ENCODE peak calls at places on chromosomes 12 and 14, in four cellular contexts. One of them, this sample, is unnamed.

GRCh38 chr14:69439516-69440270 is 41.2 kb downstream of the SLC39A9 start:
- DNase-seq in GM12878: no peak
- DNase-seq in K562: no peak
- DNase-seq in WTC11: peak
- DNase-seq in this sample: no peak

GRCh38 chr12:51923506-51924365 is 16.4 kb downstream of the ACVRL1 start:
- DNase-seq in WTC11: peak
- DNase-seq in K562: peak
- DNase-seq in GM12878: no peak
- DNase-seq in this sample: no peak

GRCh38 chr12:30613119-30613830 is 82.4 kb downstream of the IPO8 start:
- DNase-seq in WTC11: no peak
- DNase-seq in GM12878: no peak
- DNase-seq in K562: no peak
- DNase-seq in this sample: peak

GRCh38 chr12:47816646-47817271 is 2.9 kb downstream of the HDAC7 start:
- DNase-seq in K562: no peak
- DNase-seq in WTC11: no peak
- DNase-seq in GM12878: no peak
- DNase-seq in this sample: no peak

GRCh38 chr12:13534645-13535398 is 338.3 kb downstream of the EMP1 start:
- DNase-seq in GM12878: no peak
- DNase-seq in K562: peak
- DNase-seq in WTC11: peak
- DNase-seq in this sample: peak

GRCh38 chr14:89428556-89429196 is 11.6 kb upstream of the FOXN3 start:
- DNase-seq in WTC11: no peak
- DNase-seq in K562: no peak
- DNase-seq in GM12878: no peak
- DNase-seq in this sample: no peak

GRCh38 chr14:22987291-22987690 is 4.9 kb upstream of the AJUBA start:
- DNase-seq in K562: no peak
- DNase-seq in WTC11: no peak
- DNase-seq in GM12878: no peak
- DNase-seq in this sample: no peak

GRCh38 chr12:104720346-104721064 is 237.6 kb downstream of the SLC41A2 start:
- DNase-seq in WTC11: no peak
- DNase-seq in GM12878: no peak
- DNase-seq in K562: no peak
- DNase-seq in this sample: no peak

GRCh38 chr12:75641031-75641780 is 129.8 kb upstream of the KRR1 start:
- DNase-seq in K562: peak
- DNase-seq in GM12878: peak
- DNase-seq in WTC11: no peak
- DNase-seq in this sample: no peak

GRCh38 chr12:104165801-104166200 is 27.8 kb upstream of the NFYB start:
- DNase-seq in GM12878: no peak
- DNase-seq in K562: no peak
- DNase-seq in WTC11: no peak
- DNase-seq in this sample: no peak

GRCh38 chr12:3101309-3102022 is 24.3 kb downstream of the TSPAN9 start:
- DNase-seq in K562: no peak
- DNase-seq in WTC11: no peak
- DNase-seq in GM12878: no peak
- DNase-seq in this sample: no peak

GRCh38 chr12:90630006-90630405 is 325.0 kb downstream of the CCER1 start:
- DNase-seq in K562: no peak
- DNase-seq in GM12878: no peak
- DNase-seq in WTC11: no peak
- DNase-seq in this sample: no peak

GRCh38 chr12:168763-169525 is 45.0 kb downstream of the SLC6A12 start:
- DNase-seq in WTC11: no peak
- DNase-seq in GM12878: no peak
- DNase-seq in K562: no peak
- DNase-seq in this sample: no peak

GRCh38 chr12:99852666-99853065 is 132.1 kb downstream of the ANKS1B start:
- DNase-seq in GM12878: no peak
- DNase-seq in WTC11: peak
- DNase-seq in K562: no peak
- DNase-seq in this sample: no peak

GRCh38 chr12:42094277-42094676 is 50.4 kb downstream of the GXYLT1 start:
- DNase-seq in K562: no peak
- DNase-seq in WTC11: no peak
- DNase-seq in GM12878: no peak
- DNase-seq in this sample: no peak

GRCh38 chr12:93093243-93093642 is 164.1 kb upstream of the EEA1 start:
- DNase-seq in WTC11: no peak
- DNase-seq in K562: no peak
- DNase-seq in GM12878: no peak
- DNase-seq in this sample: no peak

GRCh38 chr14:34211732-34212131 is 250.3 kb downstream of the SPTSSA start:
- DNase-seq in K562: no peak
- DNase-seq in WTC11: no peak
- DNase-seq in GM12878: peak
- DNase-seq in this sample: no peak

GRCh38 chr12:19150273-19150895 is 20.9 kb downstream of the PLEKHA5 start:
- DNase-seq in WTC11: no peak
- DNase-seq in K562: no peak
- DNase-seq in GM12878: no peak
- DNase-seq in this sample: no peak

GRCh38 chr12:99686142-99686541 is 38.6 kb downstream of the GARIN6 start:
- DNase-seq in K562: no peak
- DNase-seq in WTC11: no peak
- DNase-seq in GM12878: no peak
- DNase-seq in this sample: no peak

GRCh38 chr12:130436741-130437501 is 99.2 kb downstream of the PIWIL1 start:
- DNase-seq in WTC11: no peak
- DNase-seq in K562: no peak
- DNase-seq in GM12878: no peak
- DNase-seq in this sample: no peak

GRCh38 chr12:24838531-24838950 is 110.4 kb downstream of the BCAT1 start:
- DNase-seq in K562: no peak
- DNase-seq in WTC11: no peak
- DNase-seq in GM12878: peak
- DNase-seq in this sample: no peak

GRCh38 chr12:113071427-113072112 is 15.0 kb downstream of the DTX1 start:
- DNase-seq in K562: no peak
- DNase-seq in WTC11: no peak
- DNase-seq in GM12878: no peak
- DNase-seq in this sample: peak

GRCh38 chr14:74980398-74980745 is 22.3 kb upstream of the EIF2B2 start:
- DNase-seq in WTC11: no peak
- DNase-seq in K562: no peak
- DNase-seq in GM12878: no peak
- DNase-seq in this sample: no peak

GRCh38 chr14:24243336-24243836 is 963 bp upstream of the TINF2 start:
- DNase-seq in K562: no peak
- DNase-seq in GM12878: no peak
- DNase-seq in WTC11: no peak
- DNase-seq in this sample: peak

GRCh38 chr12:6069452-6070093 is 54.9 kb downstream of the VWF start:
- DNase-seq in GM12878: no peak
- DNase-seq in WTC11: no peak
- DNase-seq in K562: peak
- DNase-seq in this sample: no peak

GRCh38 chr12:29304388-29304787 is 76.6 kb downstream of the ERGIC2 start:
- DNase-seq in WTC11: no peak
- DNase-seq in GM12878: no peak
- DNase-seq in K562: no peak
- DNase-seq in this sample: no peak

GRCh38 chr12:46088040-46088439 is 97.7 kb upstream of the SCAF11 start:
- DNase-seq in GM12878: no peak
- DNase-seq in K562: no peak
- DNase-seq in WTC11: no peak
- DNase-seq in this sample: no peak

GRCh38 chr14:99781091-99781490 is 12.1 kb upstream of the EML1 start:
- DNase-seq in K562: no peak
- DNase-seq in GM12878: no peak
- DNase-seq in WTC11: no peak
- DNase-seq in this sample: no peak

GRCh38 chr12:116146386-116146785 is 131.1 kb downstream of the MED13L start:
- DNase-seq in WTC11: no peak
- DNase-seq in GM12878: no peak
- DNase-seq in K562: no peak
- DNase-seq in this sample: no peak

GRCh38 chr14:91258021-91258618 is 13.6 kb upstream of the GPR68 start:
- DNase-seq in GM12878: no peak
- DNase-seq in WTC11: no peak
- DNase-seq in K562: no peak
- DNase-seq in this sample: no peak

GRCh38 chr14:30295980-30296379 is 263.0 kb upstream of the G2E3 start:
- DNase-seq in GM12878: no peak
- DNase-seq in WTC11: no peak
- DNase-seq in K562: peak
- DNase-seq in this sample: no peak

GRCh38 chr14:35355981-35356839 is 48.3 kb downstream of the NFKBIA start:
- DNase-seq in GM12878: no peak
- DNase-seq in WTC11: no peak
- DNase-seq in K562: peak
- DNase-seq in this sample: peak

GRCh38 chr12:2669560-2669959 is 125.2 kb upstream of the FKBP4 start:
- DNase-seq in GM12878: no peak
- DNase-seq in K562: no peak
- DNase-seq in WTC11: peak
- DNase-seq in this sample: no peak

GRCh38 chr14:64821651-64822050 is 58.1 kb downstream of the SPTB start:
- DNase-seq in GM12878: no peak
- DNase-seq in WTC11: no peak
- DNase-seq in K562: no peak
- DNase-seq in this sample: no peak

GRCh38 chr12:104736307-104736706 is 221.8 kb downstream of the SLC41A2 start:
- DNase-seq in K562: no peak
- DNase-seq in GM12878: no peak
- DNase-seq in WTC11: no peak
- DNase-seq in this sample: no peak

GRCh38 chr14:99430491-99430890 is 50.2 kb downstream of the SETD3 start:
- DNase-seq in WTC11: peak
- DNase-seq in GM12878: no peak
- DNase-seq in K562: peak
- DNase-seq in this sample: no peak

GRCh38 chr12:49842519-49843352 is at the start of gene BCDIN3D:
- DNase-seq in K562: peak
- DNase-seq in WTC11: peak
- DNase-seq in GM12878: peak
- DNase-seq in this sample: peak
- TF ChIP-seq MAX in K562: peak
- TF ChIP-seq MAX in WTC11: peak
- TF ChIP-seq MAX in GM12878: peak
- TF ChIP-seq MAX in this sample: peak

GRCh38 chr14:87896393-87897380 is 96.3 kb downstream of the GALC start:
- DNase-seq in GM12878: no peak
- DNase-seq in WTC11: no peak
- DNase-seq in K562: peak
- DNase-seq in this sample: peak
- TF ChIP-seq CBFB in GM12878: no peak
- TF ChIP-seq CBFB in WTC11: no peak
- TF ChIP-seq CBFB in K562: no peak
- TF ChIP-seq CBFB in this sample: no peak

GRCh38 chr14:104138891-104139459 is 588 bp downstream of the KIF26A start:
- DNase-seq in K562: no peak
- DNase-seq in GM12878: no peak
- DNase-seq in WTC11: peak
- DNase-seq in this sample: no peak

GRCh38 chr14:104139460-104140212 is 1.2 kb downstream of the KIF26A start:
- DNase-seq in WTC11: peak
- DNase-seq in K562: no peak
- DNase-seq in GM12878: no peak
- DNase-seq in this sample: no peak

GRCh38 chr14:104137297-104138097 is 890 bp upstream of the KIF26A start:
- DNase-seq in K562: peak
- DNase-seq in WTC11: peak
- DNase-seq in GM12878: no peak
- DNase-seq in this sample: peak

GRCh38 chr14:104136472-104137296 is 1.7 kb upstream of the KIF26A start:
- DNase-seq in GM12878: no peak
- DNase-seq in K562: no peak
- DNase-seq in WTC11: peak
- DNase-seq in this sample: no peak

GRCh38 chr14:104138098-104138890 is at the start of gene KIF26A:
- DNase-seq in K562: peak
- DNase-seq in WTC11: peak
- DNase-seq in GM12878: no peak
- DNase-seq in this sample: no peak
- TF ChIP-seq MAX in K562: no peak
- TF ChIP-seq MAX in WTC11: peak
- TF ChIP-seq MAX in GM12878: no peak
- TF ChIP-seq MAX in this sample: no peak

GRCh38 chr12:114812858-114813761 is 129.1 kb upstream of the TBX3 start:
- DNase-seq in K562: no peak
- DNase-seq in GM12878: no peak
- DNase-seq in WTC11: no peak
- DNase-seq in this sample: peak
- TF ChIP-seq CBFB in K562: no peak
- TF ChIP-seq CBFB in GM12878: no peak
- TF ChIP-seq CBFB in WTC11: no peak
- TF ChIP-seq CBFB in this sample: no peak